ENCODE peak calls at places on chromosomes 16 and 17, in seven cellular contexts. A, H, J, F, R, P and M are unnamed samples.
A peak's percentile ranks its signal among the peaks of the same experiment; 100 is the strongest.

GRCh38 chr17:2867441-2868424 is 71.5 kb downstream of the RAP1GAP2 start:
- DNase-seq in A (no peak), H (no peak), J (no peak), F (no peak), R (no peak), P (no peak), M (no peak)

GRCh38 chr16:73196670-73197069 is 148.7 kb upstream of the ZFHX3 start:
- DNase-seq in A (no peak), H (peak; percentile 71), J (no peak), F (peak; percentile 33), R (peak; percentile 27), P (no peak), M (no peak)

GRCh38 chr16:53893731-53894435 is 189.9 kb downstream of the FTO start:
- DNase-seq in A (no peak), H (peak; percentile 44), J (no peak), F (no peak), R (peak; percentile 50), P (no peak), M (no peak)

GRCh38 chr17:57522436-57523005 is 222.6 kb downstream of the CCDC182 start:
- DNase-seq in A (no peak), H (no peak), J (no peak), F (no peak), R (no peak), P (no peak), M (no peak)

GRCh38 chr17:68182940-68183551 is 64.8 kb upstream of the AMZ2 start:
- DNase-seq in A (peak; percentile 78), H (peak; percentile 35), J (no peak), F (no peak), R (peak; percentile 16), P (peak; percentile 73), M (peak; percentile 22)

GRCh38 chr16:28494141-28494851 is at the start of gene APOBR:
- DNase-seq in A (peak; percentile 96), H (no peak), J (no peak), F (no peak), R (peak; percentile 30), P (peak; percentile 95), M (no peak)

GRCh38 chr17:55334881-55335523 is 70.2 kb downstream of the HLF start:
- DNase-seq in A (no peak), H (peak; percentile 57), J (no peak), F (no peak), R (no peak), P (no peak), M (no peak)

GRCh38 chr17:44501866-44502265 is 1.3 kb downstream of the GPATCH8 start:
- DNase-seq in A (no peak), H (no peak), J (no peak), F (no peak), R (no peak), P (no peak), M (no peak)

GRCh38 chr17:72565758-72566157 is 444.9 kb downstream of the SOX9 start:
- DNase-seq in A (no peak), H (no peak), J (no peak), F (no peak), R (no peak), P (no peak), M (no peak)

GRCh38 chr17:1186214-1186820 is 6.5 kb upstream of the ABR start:
- DNase-seq in A (no peak), H (no peak), J (no peak), F (no peak), R (no peak), P (no peak), M (peak; percentile 56)

GRCh38 chr17:33519692-33520091 is 226.6 kb upstream of the ASIC2 start:
- DNase-seq in A (no peak), H (no peak), J (no peak), F (no peak), R (no peak), P (no peak), M (no peak)

GRCh38 chr16:67277294-67277998 is 1.9 kb upstream of the PLEKHG4 start:
- DNase-seq in A (no peak), H (no peak), J (no peak), F (peak; percentile 81), R (peak; percentile 81), P (no peak), M (peak; percentile 88)

GRCh38 chr16:69073181-69073669 is 32.2 kb upstream of the HAS3 start:
- DNase-seq in A (no peak), H (no peak), J (no peak), F (peak; percentile 87), R (no peak), P (no peak), M (peak; percentile 88)

GRCh38 chr16:57468346-57468745 is 5.9 kb downstream of the POLR2C start:
- DNase-seq in A (no peak), H (no peak), J (peak; percentile 26), F (no peak), R (no peak), P (no peak), M (no peak)

GRCh38 chr16:19410435-19411153 is 7.1 kb upstream of the TMC5 start:
- DNase-seq in A (no peak), H (peak; percentile 65), J (no peak), F (no peak), R (no peak), P (no peak), M (no peak)

GRCh38 chr16:12420661-12421209 is 383.0 kb downstream of the CPPED1 start:
- DNase-seq in A (no peak), H (no peak), J (no peak), F (no peak), R (no peak), P (no peak), M (peak; percentile 5)

GRCh38 chr16:55367796-55368195 is 43.8 kb downstream of the IRX6 start:
- DNase-seq in A (no peak), H (no peak), J (no peak), F (no peak), R (no peak), P (no peak), M (no peak)

GRCh38 chr16:78809535-78809934 is 710.1 kb downstream of the WWOX start:
- DNase-seq in A (no peak), H (no peak), J (no peak), F (no peak), R (no peak), P (no peak), M (no peak)

GRCh38 chr17:45197555-45198334 is 23.9 kb upstream of the FMNL1 start:
- DNase-seq in A (peak; percentile 74), H (peak; percentile 94), J (peak; percentile 94), F (peak; percentile 61), R (peak; percentile 78), P (peak; percentile 74), M (peak; percentile 5)

GRCh38 chr17:52157603-52158449 is 688 bp downstream of the CA10 start:
- DNase-seq in A (no peak), H (no peak), J (no peak), F (no peak), R (no peak), P (no peak), M (no peak)

GRCh38 chr16:70470927-70471341 is 16.5 kb downstream of the FCSK start:
- DNase-seq in A (no peak), H (peak; percentile 50), J (no peak), F (no peak), R (no peak), P (no peak), M (no peak)

GRCh38 chr17:78006338-78006737 is 47.8 kb downstream of the TNRC6C start:
- DNase-seq in A (no peak), H (no peak), J (no peak), F (no peak), R (no peak), P (no peak), M (no peak)

GRCh38 chr16:76182092-76182635 is 95.0 kb upstream of the CNTNAP4 start:
- DNase-seq in A (no peak), H (no peak), J (no peak), F (no peak), R (no peak), P (no peak), M (no peak)

GRCh38 chr17:9285602-9286001 is 264.3 kb downstream of the NTN1 start:
- DNase-seq in A (no peak), H (no peak), J (no peak), F (no peak), R (no peak), P (no peak), M (no peak)

DNA sequence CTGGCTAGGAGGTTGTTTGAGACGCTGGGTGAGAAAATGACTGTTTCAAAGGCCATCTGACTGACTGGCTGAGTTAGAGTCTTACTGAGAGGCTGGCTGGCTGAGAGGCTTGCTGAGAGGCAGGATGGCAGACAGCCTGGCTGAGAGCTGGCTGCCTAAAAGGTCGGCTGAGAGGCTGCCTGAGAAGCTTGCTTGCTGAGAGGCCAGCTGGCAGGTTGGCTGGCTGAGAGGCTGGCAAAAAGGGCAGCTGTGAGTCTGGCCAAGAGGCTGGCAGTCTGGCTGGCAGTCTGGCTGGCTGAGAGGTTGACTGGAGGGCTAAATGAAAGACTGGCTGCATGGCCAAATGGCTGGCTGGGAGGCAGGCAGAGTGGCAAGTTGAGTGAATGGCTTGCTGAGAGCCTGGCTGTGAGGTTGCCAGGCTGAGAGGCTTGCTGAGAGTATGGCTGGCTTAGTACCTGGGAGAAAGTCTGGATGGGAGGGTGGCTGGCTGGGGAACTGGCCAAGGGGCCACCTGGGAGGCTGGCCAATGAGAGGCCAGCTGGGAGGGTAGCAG is 35.3 kb upstream of the ACSM2B start:
- DNase-seq in A (no peak), H (peak; percentile 89), J (peak; percentile 85), F (no peak), R (no peak), P (no peak), M (no peak)
- H3K27ac ChIP-seq in A (no peak overlapping the region), H (peak overlapping the region; percentile 39), J (peak overlapping the region; percentile 66), F (no peak overlapping the region), R (peak overlapping the region; percentile 7), P (no peak overlapping the region), M (no peak overlapping the region)

GRCh38 chr16:49833055-49833454 is 22.9 kb downstream of the ZNF423 start:
- DNase-seq in A (no peak), H (peak; percentile 35), J (no peak), F (no peak), R (no peak), P (no peak), M (no peak)
- H3K27ac ChIP-seq in A (no peak overlapping the region), H (peak overlapping the region; percentile 63), J (peak overlapping the region; percentile 82), F (no peak overlapping the region), R (peak overlapping the region; percentile 73), P (no peak overlapping the region), M (no peak overlapping the region)

GRCh38 chr17:60386137-60386395 is 5.9 kb downstream of the USP32 start:
- DNase-seq in A (no peak), H (no peak), J (no peak), F (no peak), R (no peak), P (no peak), M (no peak)
- H3K27ac ChIP-seq in A (no peak overlapping the region), H (no peak overlapping the region), J (no peak overlapping the region), F (no peak overlapping the region), R (no peak overlapping the region), P (no peak overlapping the region), M (no peak overlapping the region)

GRCh38 chr17:19248923-19249574 is 11.9 kb downstream of the EPN2 start:
- DNase-seq in A (no peak), H (peak; percentile 61), J (no peak), F (no peak), R (no peak), P (no peak), M (no peak)

GRCh38 chr17:19250421-19251141 is 13.4 kb downstream of the EPN2 start:
- DNase-seq in A (no peak), H (peak; percentile 53), J (no peak), F (no peak), R (peak; percentile 67), P (no peak), M (no peak)

GRCh38 chr17:19249681-19250080 is 12.5 kb downstream of the EPN2 start:
- DNase-seq in A (no peak), H (no peak), J (no peak), F (no peak), R (no peak), P (no peak), M (no peak)

GRCh38 chr17:19247423-19247822 is 10.3 kb downstream of the EPN2 start:
- DNase-seq in A (no peak), H (no peak), J (no peak), F (no peak), R (no peak), P (no peak), M (no peak)

GRCh38 chr17:19248149-19248922 is 11.2 kb downstream of the EPN2 start:
- DNase-seq in A (no peak), H (peak; percentile 40), J (no peak), F (no peak), R (no peak), P (no peak), M (peak; percentile 40)
- H3K27ac ChIP-seq in A (no peak overlapping the region), H (peak overlapping the region; percentile 45), J (peak overlapping the region; percentile 81), F (no peak overlapping the region), R (peak overlapping the region; percentile 62), P (no peak overlapping the region), M (peak overlapping the region; percentile 40)